ENCODE peak calls at places on chromosomes 16 and 17, in six cellular contexts. K is A549; I is HCT116; R is K562; E is CD8-positive, alpha-beta T cell; C is fibroblast of pulmonary artery. Q is an unnamed sample.

GRCh38 chr17:72407336-72408121 is 286.7 kb downstream of the SOX9 start:
- DNase-seq in K (peak), I (peak), R (no peak), E (no peak), C (peak), Q (peak)

GRCh38 chr17:70848785-70849184 is 679.5 kb downstream of the KCNJ2 start:
- DNase-seq in K (no peak), I (no peak), R (no peak), E (no peak), C (peak), Q (no peak)

GRCh38 chr17:72567774-72568173 is 447.0 kb downstream of the SOX9 start:
- DNase-seq in K (no peak), I (no peak), R (no peak), E (no peak), C (no peak), Q (no peak)

GRCh38 chr17:63950940-63951907 is 19.1 kb upstream of the CD79B start:
- DNase-seq in K (peak), I (peak), R (peak), E (peak), C (no peak), Q (no peak)

GRCh38 chr16:28064706-28065249 is 1.3 kb upstream of the GSG1L start:
- DNase-seq in K (no peak), I (no peak), R (no peak), E (no peak), C (no peak), Q (no peak)

GRCh38 chr16:70163596-70163995 is 10.0 kb upstream of the CLEC18C start:
- DNase-seq in K (no peak), I (no peak), R (no peak), E (no peak), C (no peak), Q (no peak)

GRCh38 chr16:57627184-57627871 is 1.1 kb upstream of the ADGRG1 start:
- DNase-seq in K (peak), I (no peak), R (no peak), E (no peak), C (peak), Q (peak)

GRCh38 chr17:74118504-74118903 is 85.0 kb upstream of the RPL38 start:
- DNase-seq in K (no peak), I (no peak), R (peak), E (no peak), C (no peak), Q (no peak)

GRCh38 chr17:19398301-19399181 is 11.6 kb upstream of the MFAP4 start:
- DNase-seq in K (peak), I (no peak), R (no peak), E (no peak), C (peak), Q (no peak)

GRCh38 chr16:74936902-74937560 is 47.9 kb downstream of the WDR59 start:
- DNase-seq in K (peak), I (no peak), R (no peak), E (no peak), C (peak), Q (no peak)

GRCh38 chr17:63431939-63432804 is 13.9 kb downstream of the CYB561 start:
- DNase-seq in K (peak), I (no peak), R (peak), E (no peak), C (peak), Q (no peak)

GRCh38 chr16:85686912-85687591 is 1.7 kb downstream of the GINS2 start:
- DNase-seq in K (no peak), I (no peak), R (peak), E (no peak), C (no peak), Q (no peak)

GRCh38 chr17:3750296-3750695 is 26.6 kb downstream of the HASPIN start:
- DNase-seq in K (no peak), I (no peak), R (no peak), E (no peak), C (no peak), Q (no peak)

GRCh38 chr16:88383401-88384221 is 852 bp downstream of the ZNF469 start:
- DNase-seq in K (peak), I (peak), R (peak), E (no peak), C (peak), Q (peak)

GRCh38 chr16:57530104-57530522 is 6.3 kb downstream of the CCDC102A start:
- DNase-seq in K (no peak), I (no peak), R (no peak), E (peak), C (peak), Q (peak)

GRCh38 chr16:78444-79145 is 570 bp downstream of the MPG start:
- DNase-seq in K (no peak), I (no peak), R (no peak), E (no peak), C (peak), Q (no peak)

GRCh38 chr17:18233803-18234518 is 8.5 kb downstream of the LLGL1 start:
- DNase-seq in K (no peak), I (no peak), R (no peak), E (no peak), C (no peak), Q (no peak)

GRCh38 chr17:4588862-4589625 is 4.7 kb downstream of the SMTNL2 start:
- DNase-seq in K (no peak), I (no peak), R (no peak), E (no peak), C (no peak), Q (no peak)

GRCh38 chr16:86761117-86761971 is 183.0 kb downstream of the FOXL1 start:
- DNase-seq in K (peak), I (peak), R (peak), E (peak), C (peak), Q (peak)

GRCh38 chr16:2756288-2757015 is 4.0 kb downstream of the SRRM2 start:
- DNase-seq in K (no peak), I (no peak), R (no peak), E (no peak), C (no peak), Q (no peak)

GRCh38 chr16:11084484-11085024 is 140.2 kb downstream of the CLEC16A start:
- DNase-seq in K (no peak), I (peak), R (peak), E (no peak), C (peak), Q (peak)

GRCh38 chr17:79424471-79425185 is 186.2 kb downstream of the RBFOX3 start:
- DNase-seq in K (no peak), I (no peak), R (no peak), E (no peak), C (no peak), Q (no peak)

GRCh38 chr17:37089998-37090397 is 141.2 kb downstream of the AATF start:
- DNase-seq in K (no peak), I (no peak), R (no peak), E (peak), C (peak), Q (no peak)

GRCh38 chr17:40914456-40914855 is 23.0 kb downstream of the KRT23 start:
- DNase-seq in K (no peak), I (no peak), R (no peak), E (no peak), C (no peak), Q (no peak)

DNA sequence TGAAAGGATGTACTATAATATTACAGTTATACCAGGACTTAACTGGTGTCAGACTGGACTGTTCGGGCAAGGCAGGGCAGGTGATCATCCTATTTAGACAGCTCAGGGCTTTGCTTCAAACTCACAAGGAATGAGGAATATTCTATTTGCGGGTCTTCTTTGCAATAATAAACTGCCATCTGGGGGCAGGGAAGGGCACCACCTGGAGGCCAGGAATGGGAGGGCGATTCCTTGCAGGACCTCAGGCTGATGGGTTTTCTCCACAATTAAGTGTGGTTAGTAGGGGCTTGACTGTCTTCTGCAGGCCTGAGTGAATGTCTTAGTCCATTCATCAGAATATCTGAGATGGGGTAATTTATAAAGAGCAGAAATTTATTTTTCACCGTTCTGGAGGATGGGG is 424.1 kb downstream of the CA10 start:
- DNase-seq in K (no peak), I (peak), R (no peak), E (no peak), C (no peak), Q (no peak)
- TF ChIP-seq CTCF in K (no peak), I (peak), R (no peak), E (no peak), C (peak), Q (no peak)

DNA sequence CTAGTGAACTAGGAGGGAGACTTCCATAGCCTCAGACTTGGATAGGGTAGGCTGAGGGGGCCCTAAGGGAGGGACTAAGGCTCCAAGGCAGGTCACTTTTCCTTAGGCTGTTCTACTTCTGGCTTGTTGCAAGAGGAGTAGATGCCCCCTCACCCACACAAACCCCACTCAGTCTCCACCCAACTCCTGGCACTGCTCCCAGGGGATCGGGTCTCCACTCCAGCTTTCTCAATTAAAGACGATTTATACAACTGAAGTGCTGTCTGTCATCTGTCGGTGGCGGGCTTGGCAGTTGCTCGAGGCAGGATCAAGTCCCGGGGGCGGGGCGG is 215 bp upstream of the CHRNB1 start:
- DNase-seq in K (no peak), I (no peak), R (no peak), E (no peak), C (no peak), Q (no peak)
- H3K4me3 ChIP-seq in K (no peak), I (peak), R (no peak), E (no peak), C (no peak), Q (no peak)

DNA sequence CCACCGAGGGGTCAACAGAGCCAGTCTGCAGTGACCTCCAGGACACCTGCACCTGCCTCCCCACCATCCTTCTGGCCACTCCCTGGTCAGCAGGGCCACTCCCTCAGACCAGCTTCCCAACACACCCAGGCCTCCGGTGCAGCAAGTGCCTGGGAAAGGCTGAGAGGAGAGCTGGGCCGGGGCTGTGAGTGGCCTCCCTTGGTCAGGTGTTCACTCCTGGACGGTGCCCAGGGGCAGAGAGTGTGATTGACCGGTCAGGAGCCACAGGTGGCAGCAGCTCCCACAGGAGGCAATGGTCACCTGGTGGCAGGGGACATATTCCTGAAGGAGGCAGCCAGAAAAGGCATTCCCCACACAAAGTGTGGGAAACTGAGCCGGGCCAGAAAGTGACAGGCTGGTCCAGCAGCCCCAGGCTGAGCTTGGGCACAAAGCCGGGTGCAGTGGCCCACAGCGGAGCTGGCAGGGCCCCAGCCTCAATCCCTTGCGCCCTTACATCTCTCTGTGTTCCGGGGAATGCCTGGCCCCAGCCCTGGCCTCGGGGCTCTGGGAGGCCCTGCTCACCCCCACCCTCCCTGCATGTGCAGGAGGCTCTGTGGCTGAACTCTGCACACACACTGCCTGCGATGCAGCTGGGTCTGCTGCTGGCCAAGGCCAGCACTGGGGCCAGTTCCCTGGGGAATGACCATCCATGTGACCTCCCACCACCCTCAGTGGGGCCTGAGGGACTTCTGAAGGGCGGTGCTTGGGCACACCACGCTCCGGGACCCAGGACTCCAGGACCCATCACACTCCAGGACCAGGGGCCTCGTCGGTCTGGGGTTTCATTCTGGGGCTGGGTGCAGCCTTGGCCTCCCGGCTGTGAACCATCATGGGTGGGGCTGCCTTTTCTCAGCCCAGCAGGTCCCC is 1.2 kb upstream of the C17orf99 start:
- DNase-seq in K (peak), I (no peak), R (no peak), E (no peak), C (no peak), Q (no peak)
- TF ChIP-seq CTCF in K (no peak), I (no peak), R (no peak), E (no peak), C (no peak), Q (no peak)

DNA sequence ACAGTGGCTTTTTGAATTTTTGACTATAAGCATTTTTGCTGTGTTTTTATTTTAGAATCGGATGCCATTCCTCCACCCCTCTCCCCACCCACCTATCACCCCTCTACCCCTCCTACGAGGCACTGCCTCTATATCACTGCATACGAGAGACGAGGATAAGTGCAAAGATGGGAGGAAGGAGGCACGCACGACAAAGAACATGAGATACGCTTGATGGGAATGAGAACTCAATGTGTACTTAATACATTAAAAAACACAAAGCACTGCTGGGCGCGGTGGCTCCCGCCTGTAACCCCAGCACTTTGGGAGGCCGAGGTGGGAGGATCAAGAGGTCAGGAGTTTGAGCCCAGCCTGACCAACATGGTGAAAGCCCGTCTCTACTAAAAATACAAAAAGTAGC is 8.8 kb upstream of the USP43 start:
- DNase-seq in K (no peak), I (no peak), R (no peak), E (no peak), C (no peak), Q (no peak)
- H3K4me3 ChIP-seq in K (no peak), I (no peak), R (no peak), E (no peak), C (no peak), Q (no peak)

GRCh38 chr17:8484465-8484864 is 48.8 kb downstream of the NDEL1 start:
- DNase-seq in K (peak), I (no peak), R (no peak), E (no peak), C (no peak), Q (no peak)
- TF ChIP-seq CTCF in K (no peak), I (no peak), R (no peak), E (no peak), C (no peak), Q (no peak)

DNA sequence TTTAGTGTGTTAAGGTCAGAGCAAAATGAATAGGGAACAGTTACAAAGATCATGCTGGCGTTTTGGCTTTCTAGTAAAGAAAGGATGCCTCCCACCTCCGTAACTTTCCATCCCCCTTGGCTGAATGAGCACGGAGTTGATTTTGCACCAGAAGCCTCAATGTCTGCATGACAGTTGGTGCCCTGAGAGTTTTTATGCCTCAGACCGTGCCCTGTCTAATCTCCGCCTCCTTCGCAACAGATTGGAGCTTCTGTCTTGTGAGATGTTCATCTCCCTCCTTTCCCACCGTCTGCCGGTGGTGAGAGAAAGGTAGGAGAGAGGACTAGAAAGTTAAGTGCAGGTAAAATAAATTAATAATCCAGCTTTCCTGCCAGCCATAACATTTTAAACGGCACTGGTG is 1.9 kb downstream of the HS3ST4 start:
- DNase-seq in K (no peak), I (no peak), R (no peak), E (no peak), C (no peak), Q (no peak)
- H3K4me3 ChIP-seq in K (no peak), I (no peak), R (no peak), E (no peak), C (no peak), Q (no peak)

GRCh38 chr17:76139261-76139752 is 1.7 kb downstream of the FOXJ1 start:
- DNase-seq in K (no peak), I (no peak), R (no peak), E (no peak), C (no peak), Q (no peak)

GRCh38 chr17:76141212-76142043 is at the start of gene FOXJ1:
- DNase-seq in K (peak), I (peak), R (peak), E (peak), C (peak), Q (peak)

GRCh38 chr17:76139801-76140660 is 1.0 kb downstream of the FOXJ1 start:
- DNase-seq in K (no peak), I (no peak), R (peak), E (peak), C (no peak), Q (no peak)

GRCh38 chr17:76142044-76143041 is 1.3 kb upstream of the FOXJ1 start:
- DNase-seq in K (no peak), I (no peak), R (no peak), E (no peak), C (no peak), Q (no peak)

GRCh38 chr17:76140661-76141211 is 309 bp downstream of the FOXJ1 start:
- DNase-seq in K (no peak), I (no peak), R (no peak), E (no peak), C (no peak), Q (no peak)
- TF ChIP-seq CTCF in K (no peak), I (no peak), R (no peak), E (no peak), C (no peak), Q (no peak)